ENCODE peak calls at places on chromosomes 11 and 22, in ten cellular contexts. D is naive thymus-derived CD4-positive, alpha-beta T cell; J is H9; I is cardiac muscle cell; Q is hepatocyte; L is heart left ventricle; W is SJSA1; X is CD4-positive, alpha-beta T cell; P is PC-3; R is HL-60. U is an unnamed sample.

GRCh38 chr22:30781271-30781875 is 86.7 kb downstream of the OSBP2 start:
- DNase-seq in R (no peak), P (peak), X (no peak), D (no peak), J (no peak), Q (no peak), I (no peak), W (no peak), L (no peak), U (no peak)

GRCh38 chr22:26038365-26038764 is 130.9 kb upstream of the SEZ6L start:
- DNase-seq in J (no peak), X (no peak), L (no peak), D (no peak), W (no peak), Q (peak), I (no peak), R (no peak), P (no peak), U (no peak)

GRCh38 chr11:38392176-38392575 is 1794.1 kb upstream of the RAG2 start:
- DNase-seq in D (no peak), P (peak), L (no peak), X (no peak), W (no peak), J (no peak), I (no peak), R (no peak), Q (no peak), U (no peak)

GRCh38 chr22:45911601-45912271 is 65.2 kb downstream of the WNT7B start:
- DNase-seq in L (peak), X (no peak), W (no peak), R (peak), Q (no peak), I (no peak), J (no peak), D (no peak), P (peak), U (no peak)

GRCh38 chr22:45895436-45896152 is 81.4 kb downstream of the WNT7B start:
- DNase-seq in R (no peak), D (no peak), W (no peak), X (no peak), Q (no peak), L (peak), I (no peak), P (no peak), J (no peak), U (peak)

GRCh38 chr11:17333799-17334586 is 17.6 kb upstream of the NCR3LG1 start:
- DNase-seq in R (no peak), P (no peak), J (no peak), X (no peak), Q (no peak), L (peak), I (no peak), D (peak), W (no peak), U (no peak)

GRCh38 chr11:15577519-15577918 is 462.8 kb downstream of the INSC start:
- DNase-seq in J (no peak), D (no peak), Q (no peak), P (no peak), W (no peak), I (no peak), X (no peak), L (no peak), R (peak), U (no peak)

GRCh38 chr11:112185883-112186282 is 10.6 kb downstream of the BCO2 start:
- DNase-seq in X (no peak), I (no peak), Q (no peak), P (no peak), D (no peak), J (no peak), L (no peak), R (no peak), W (no peak), U (no peak)

GRCh38 chr11:66328307-66329144 is 7.7 kb downstream of the RIN1 start:
- DNase-seq in D (peak), P (peak), X (peak), L (peak), Q (peak), I (peak), R (peak), W (peak), J (peak), U (peak)

GRCh38 chr11:13269775-13270174 is 7.8 kb upstream of the BMAL1 start:
- DNase-seq in X (no peak), W (peak), D (no peak), Q (no peak), L (no peak), J (no peak), P (peak), R (no peak), I (no peak), U (no peak)

GRCh38 chr22:19851291-19852176 is 3.1 kb downstream of the GNB1L start:
- DNase-seq in P (no peak), R (no peak), W (no peak), Q (peak), L (no peak), X (no peak), I (no peak), D (no peak), J (no peak), U (no peak)

GRCh38 chr11:71935338-71935925 is 6.6 kb downstream of the RNF121 start:
- DNase-seq in L (no peak), I (no peak), J (no peak), P (no peak), X (no peak), D (no peak), W (no peak), R (no peak), Q (no peak), U (no peak)

DNA sequence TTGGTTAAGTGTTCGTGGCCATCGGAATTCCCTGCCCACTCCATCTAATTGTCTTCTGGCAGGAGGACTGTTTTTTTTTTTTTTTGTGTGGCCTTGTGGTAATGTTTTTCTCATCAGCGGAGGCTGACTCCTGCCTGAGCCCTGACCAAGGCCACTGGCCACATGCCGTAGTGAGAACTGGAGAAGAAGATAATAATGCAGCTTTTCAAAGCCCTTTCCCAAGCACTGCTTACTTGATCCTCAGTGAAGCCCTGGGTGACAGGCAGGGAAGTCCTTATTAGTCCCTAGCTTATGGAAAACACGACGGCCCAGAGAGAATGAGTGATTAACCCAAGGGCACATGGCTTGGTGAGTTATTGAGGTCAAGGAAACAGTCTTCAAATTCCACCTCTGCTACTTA is 71.2 kb downstream of the ADM start:
- DNase-seq in Q (no peak), W (no peak), L (no peak), R (no peak), I (no peak), P (no peak), D (no peak), J (no peak), X (no peak), U (no peak)
- H3K27ac ChIP-seq in Q (no peak), W (no peak), L (no peak), R (no peak), I (no peak), P (peak), D (no peak), J (no peak), X (no peak), U (no peak)

GRCh38 chr11:70880416-70880815 is 372.0 kb downstream of the SHANK2 start:
- DNase-seq in X (no peak), P (no peak), W (no peak), Q (no peak), R (no peak), I (no peak), L (no peak), D (no peak), J (no peak), U (no peak)

GRCh38 chr11:70881948-70882715 is 370.2 kb downstream of the SHANK2 start:
- DNase-seq in X (no peak), W (no peak), D (no peak), J (no peak), I (no peak), Q (no peak), L (no peak), R (no peak), P (no peak), U (no peak)

GRCh38 chr11:70883973-70884688 is 368.2 kb downstream of the SHANK2 start:
- DNase-seq in X (no peak), D (no peak), I (no peak), L (no peak), R (no peak), P (no peak), Q (no peak), J (no peak), W (no peak), U (no peak)

GRCh38 chr11:70883323-70883940 is 368.9 kb downstream of the SHANK2 start:
- DNase-seq in L (no peak), W (no peak), J (no peak), P (no peak), X (no peak), Q (no peak), D (no peak), I (no peak), R (no peak), U (no peak)

DNA sequence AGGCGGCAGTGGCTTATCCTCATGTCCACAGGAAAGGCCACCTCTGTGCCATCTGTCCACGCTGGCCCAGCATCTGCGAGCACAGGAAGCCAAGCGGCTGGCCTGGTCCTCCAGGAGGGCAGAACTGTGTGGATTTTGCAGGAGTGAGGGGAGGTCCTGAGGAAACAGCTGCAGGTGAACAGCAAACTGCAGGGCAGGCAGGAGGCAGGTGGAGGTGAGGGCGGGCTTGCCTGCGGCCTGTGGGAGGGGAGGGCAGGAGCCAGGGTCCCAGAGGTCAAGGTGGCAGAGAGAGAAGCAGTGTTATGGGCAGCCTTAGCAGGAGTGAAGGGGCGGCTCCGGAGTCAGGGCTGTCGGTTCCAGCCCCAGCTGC is 369.7 kb downstream of the SHANK2 start:
- DNase-seq in R (no peak), W (no peak), Q (no peak), J (no peak), X (no peak), I (no peak), P (no peak), D (no peak), L (no peak), U (no peak)
- H3K27ac ChIP-seq in R (no peak), W (no peak), Q (no peak), J (no peak), X (no peak), I (no peak), P (no peak), D (no peak), L (no peak), U (no peak)

GRCh38 chr11:2931771-2932738 is 2.8 kb upstream of the PHLDA2 start:
- DNase-seq in I (no peak), X (no peak), W (no peak), P (no peak), D (no peak), L (peak), J (no peak), R (no peak), Q (no peak), U (no peak)
- H3K27ac ChIP-seq in I (no peak), X (no peak), W (peak), P (peak), D (no peak), L (no peak), J (no peak), R (no peak), Q (no peak), U (no peak)

GRCh38 chr22:40039482-40039881 is 44.7 kb downstream of the FAM83F start:
- DNase-seq in Q (no peak), I (no peak), L (no peak), D (no peak), R (no peak), X (no peak), J (no peak), W (no peak), P (no peak), U (no peak)
- H3K27ac ChIP-seq in Q (no peak), I (no peak), L (no peak), D (no peak), R (no peak), X (no peak), J (no peak), W (no peak), P (no peak), U (no peak)